ENCODE peak calls at places on chromosomes 12 and 14, in five cellular contexts. P is left lung; Y is pancreas; Q is activated T-helper 1 cell treated with anti-CD3 and anti-CD28 coated beads, Interleukin-2, amount 50 U/mL, for 16 hours; G is epithelial cell of esophagus. O is an unnamed sample.

GRCh38 chr14:105857816-105858675 is 331.7 kb downstream of the TMEM121 start:
- DNase-seq in P (peak), Y (peak), Q (peak), G (no peak), O (no peak)

GRCh38 chr12:14962180-14962579 is 779 bp upstream of the ARHGDIB start:
- DNase-seq in P (no peak), Y (no peak), Q (no peak), G (no peak), O (no peak)

GRCh38 chr14:24237463-24237955 is 4.8 kb downstream of the GMPR2 start:
- DNase-seq in P (no peak), Y (no peak), Q (no peak), G (no peak), O (no peak)

GRCh38 chr12:78494911-78495310 is 369.7 kb upstream of the SYT1 start:
- DNase-seq in P (no peak), Y (no peak), Q (no peak), G (peak), O (no peak)

GRCh38 chr12:44581642-44582242 is 294.4 kb downstream of the NELL2 start:
- DNase-seq in P (no peak), Y (no peak), Q (no peak), G (no peak), O (no peak)

GRCh38 chr12:14828896-14829295 is 14.4 kb downstream of the ART4 start:
- DNase-seq in P (no peak), Y (no peak), Q (no peak), G (peak), O (no peak)

GRCh38 chr12:105393586-105393985 is 63.1 kb downstream of the C12orf75 start:
- DNase-seq in P (no peak), Y (no peak), Q (no peak), G (no peak), O (no peak)

GRCh38 chr12:130945793-130946492 is 7.8 kb upstream of the ADGRD1 start:
- DNase-seq in P (no peak), Y (no peak), Q (no peak), G (no peak), O (no peak)

GRCh38 chr12:106672308-106673085 is 89.7 kb downstream of the RFX4 start:
- DNase-seq in P (no peak), Y (no peak), Q (no peak), G (no peak), O (no peak)

GRCh38 chr14:26252176-26252575 is 345.7 kb downstream of the NOVA1 start:
- DNase-seq in P (no peak), Y (no peak), Q (no peak), G (no peak), O (no peak)

GRCh38 chr12:116700066-116700465 is 37.8 kb downstream of the SPRING1 start:
- DNase-seq in P (no peak), Y (no peak), Q (no peak), G (no peak), O (no peak)

GRCh38 chr12:130615906-130616305 is 100.2 kb downstream of the RIMBP2 start:
- DNase-seq in P (peak), Y (no peak), Q (no peak), G (no peak), O (no peak)

GRCh38 chr14:80269338-80269935 is 58.1 kb upstream of the DIO2 start:
- DNase-seq in P (no peak), Y (no peak), Q (no peak), G (peak), O (no peak)

GRCh38 chr12:66036317-66036716 is 94.2 kb downstream of the LLPH start:
- DNase-seq in P (no peak), Y (peak), Q (no peak), G (peak), O (no peak)

GRCh38 chr14:94679941-94680340 is 67.8 kb downstream of the SERPINA3 start:
- DNase-seq in P (no peak), Y (no peak), Q (no peak), G (no peak), O (no peak)

GRCh38 chr12:39605501-39605900 is 14.1 kb downstream of the ABCD2 start:
- DNase-seq in P (no peak), Y (no peak), Q (no peak), G (peak), O (no peak)

GRCh38 chr14:91945776-91946305 is 1.7 kb downstream of the FBLN5 start:
- DNase-seq in P (no peak), Y (no peak), Q (no peak), G (no peak), O (no peak)

GRCh38 chr14:102390486-102390885 is 27.7 kb downstream of the TECPR2 start:
- DNase-seq in P (no peak), Y (no peak), Q (no peak), G (no peak), O (no peak)

GRCh38 chr14:68476212-68476964 is 316.5 kb downstream of the ZFP36L1 start:
- DNase-seq in P (no peak), Y (peak), Q (no peak), G (peak), O (no peak)

GRCh38 chr14:91154851-91155625 is 41.2 kb downstream of the DGLUCY start:
- DNase-seq in P (no peak), Y (peak), Q (no peak), G (peak), O (no peak)

GRCh38 chr12:24850486-24850885 is 98.4 kb downstream of the BCAT1 start:
- DNase-seq in P (no peak), Y (no peak), Q (no peak), G (no peak), O (no peak)

GRCh38 chr12:124910561-124911478 is 3.6 kb downstream of the UBC start:
- DNase-seq in P (no peak), Y (no peak), Q (no peak), G (peak), O (no peak)

GRCh38 chr12:214005-214736 is at the start of gene SLC6A12:
- DNase-seq in P (no peak), Y (no peak), Q (no peak), G (no peak), O (no peak)